ENCODE peak calls at places on chromosomes 1 and 21, in ten cellular contexts. E is Caki2, Z is adrenal gland, P is NCI-H1930, G is Daoy, J is fibroblast of mammary gland, C is brain microvascular endothelial cell, A is cardiac muscle cell, T is A549, M is nephron progenitor cell. X is an unnamed sample.

GRCh38 chr1:84037758-84038611 is 39.1 kb upstream of the TTLL7 start:
- DNase-seq in J (no peak), C (no peak), P (no peak), M (no peak), Z (no peak), A (no peak), T (no peak), E (no peak), G (peak; percentile 58), X (peak; percentile 3)

GRCh38 chr1:220874201-220874655 is 5.0 kb upstream of the HLX start:
- DNase-seq in P (peak; percentile 27), G (peak; percentile 46), T (peak; percentile 34), C (peak; percentile 23), A (peak; percentile 70), M (peak; percentile 70), J (peak; percentile 70), Z (peak; percentile 31), E (peak; percentile 42), X (peak; percentile 32)

GRCh38 chr1:65147424-65148177 is 402 bp upstream of the AK4 start:
- DNase-seq in C (no peak), M (peak; percentile 68), E (peak; percentile 73), Z (no peak), P (peak; percentile 25), A (peak; percentile 63), J (peak; percentile 21), T (peak; percentile 20), G (peak; percentile 59), X (no peak)

GRCh38 chr1:78255378-78255777 is 209.6 kb downstream of the GIPC2 start:
- DNase-seq in M (no peak), E (no peak), J (peak; percentile 65), T (no peak), Z (no peak), G (no peak), A (no peak), P (no peak), C (no peak), X (no peak)

GRCh38 chr1:225871374-225872074 is 10.7 kb downstream of the TMEM63A start:
- DNase-seq in M (no peak), J (peak; percentile 35), Z (no peak), C (no peak), G (no peak), A (no peak), P (peak; percentile 38), E (peak; percentile 62), T (peak; percentile 60), X (no peak)

GRCh38 chr21:39452207-39452964 is 616 bp downstream of the SH3BGR start:
- DNase-seq in G (no peak), E (no peak), J (peak; percentile 48), C (no peak), P (no peak), Z (no peak), T (peak; percentile 9), A (no peak), M (no peak), X (peak; percentile 3)

GRCh38 chr1:245304698-245305097 is 149.9 kb downstream of the KIF26B start:
- DNase-seq in E (no peak), C (no peak), J (no peak), P (no peak), A (no peak), G (no peak), M (no peak), T (no peak), Z (no peak), X (no peak)

GRCh38 chr1:65979145-65979544 is 186.4 kb downstream of the PDE4B start:
- DNase-seq in J (peak; percentile 17), M (no peak), Z (no peak), A (peak; percentile 6), C (peak; percentile 64), E (no peak), T (peak; percentile 86), G (peak; percentile 65), P (no peak), X (no peak)

GRCh38 chr1:88684482-88685238 is 587 bp downstream of the PKN2 start:
- DNase-seq in M (peak; percentile 81), J (peak; percentile 47), E (peak; percentile 53), G (peak; percentile 88), Z (peak; percentile 47), C (peak; percentile 34), T (peak; percentile 71), A (peak; percentile 81), P (peak; percentile 7), X (peak; percentile 18)

GRCh38 chr1:13762642-13763041 is 62.7 kb downstream of the PRDM2 start:
- DNase-seq in E (no peak), Z (no peak), C (no peak), J (no peak), T (no peak), P (no peak), G (no peak), M (no peak), A (no peak), X (no peak)

GRCh38 chr1:68178821-68179490 is 53.4 kb downstream of the WLS start:
- DNase-seq in J (peak; percentile 43), M (no peak), C (peak; percentile 51), Z (no peak), A (no peak), P (no peak), T (no peak), E (no peak), G (peak; percentile 33), X (no peak)

GRCh38 chr1:98360864-98361263 is 300.7 kb upstream of the SNX7 start:
- DNase-seq in J (no peak), C (no peak), Z (no peak), G (no peak), M (no peak), P (no peak), A (no peak), T (no peak), E (no peak), X (no peak)

GRCh38 chr1:13661539-13661938 is 38.4 kb upstream of the PRDM2 start:
- DNase-seq in A (no peak), G (peak; percentile 81), M (no peak), C (no peak), T (no peak), Z (no peak), E (no peak), P (no peak), J (peak; percentile 78), X (no peak)

GRCh38 chr1:118298397-118298796 is 113.4 kb upstream of the SPAG17 start:
- DNase-seq in E (no peak), P (no peak), A (peak; percentile 71), G (no peak), Z (no peak), M (no peak), T (no peak), J (no peak), C (no peak), X (no peak)

GRCh38 chr21:46641656-46642055 is 6.2 kb downstream of the PRMT2 start:
- DNase-seq in J (no peak), T (no peak), G (no peak), A (no peak), Z (no peak), C (no peak), P (no peak), M (no peak), E (no peak), X (no peak)

GRCh38 chr1:59574085-59574484 is 240.7 kb upstream of the HOOK1 start:
- DNase-seq in P (no peak), E (no peak), J (peak; percentile 95), G (peak; percentile 96), C (peak; percentile 77), T (no peak), Z (no peak), A (no peak), M (no peak), X (no peak)

X was measured in HepG2.